ENCODE peak calls at places on chromosome 10, in four cellular contexts. R is neuronal stem cell, V is trophoblast cell, X is IMR-90. J is an unnamed sample.

GRCh38 chr10:96695366-96695765 is 24.9 kb downstream of the PIK3AP1 start:
- DNase-seq in R (no peak), V (no peak), X (peak; percentile 10), J (no peak)

GRCh38 chr10:102208311-102209035 is 17.6 kb upstream of the ELOVL3 start:
- DNase-seq in R (no peak), V (no peak), X (peak; percentile 52), J (no peak)

GRCh38 chr10:76270464-76270863 is 839.0 kb downstream of the LRMDA start:
- DNase-seq in R (no peak), V (no peak), X (no peak), J (no peak)

GRCh38 chr10:50497758-50498157 is 126.0 kb downstream of the SGMS1 start:
- DNase-seq in R (no peak), V (no peak), X (peak; percentile 86), J (no peak)

GRCh38 chr10:6912424-6912823 is 332.3 kb upstream of the PRKCQ start:
- DNase-seq in R (no peak), V (no peak), X (peak; percentile 15), J (no peak)

GRCh38 chr10:47372726-47373125 is 11.4 kb downstream of the ZNF488 start:
- DNase-seq in R (no peak), V (no peak), X (no peak), J (peak; percentile 15)

GRCh38 chr10:11045487-11045886 is 27.8 kb downstream of the CELF2 start:
- DNase-seq in R (no peak), V (no peak), X (no peak), J (no peak)

GRCh38 chr10:35854661-35855060 is 212.6 kb upstream of the FZD8 start:
- DNase-seq in R (no peak), V (no peak), X (peak; percentile 72), J (no peak)

GRCh38 chr10:28429573-28430216 is 103.2 kb upstream of the WAC start:
- DNase-seq in R (no peak), V (no peak), X (peak; percentile 3), J (no peak)

GRCh38 chr10:84118395-84119006 is 20.8 kb upstream of the GHITM start:
- DNase-seq in R (no peak), V (peak; percentile 7), X (no peak), J (no peak)

GRCh38 chr10:33333260-33334169 is 952 bp downstream of the NRP1 start:
- DNase-seq in R (peak; percentile 9), V (no peak), X (no peak), J (no peak)

GRCh38 chr10:121975295-121976086 is 474 bp upstream of the NSMCE4A start:
- DNase-seq in R (no peak), V (no peak), X (no peak), J (peak; percentile 83)

GRCh38 chr10:111677747-111678146 is 505.8 kb downstream of the GPAM start:
- DNase-seq in R (no peak), V (no peak), X (no peak), J (no peak)

GRCh38 chr10:72235544-72236279 is 19.6 kb upstream of the ASCC1 start:
- DNase-seq in R (no peak), V (no peak), X (no peak), J (no peak)

GRCh38 chr10:69403519-69403918 is 13.2 kb downstream of the TACR2 start:
- DNase-seq in R (no peak), V (no peak), X (peak; percentile 96), J (no peak)

GRCh38 chr10:91622601-91623000 is 10.3 kb downstream of the PPP1R3C start:
- DNase-seq in R (no peak), V (no peak), X (no peak), J (no peak)

GRCh38 chr10:101041252-101041761 is 10.3 kb downstream of the SFXN3 start:
- DNase-seq in R (no peak), V (peak; percentile 23), X (peak; percentile 88), J (peak; percentile 84)

GRCh38 chr10:1050145-1050544 is 1.2 kb upstream of the IDI1 start:
- DNase-seq in R (no peak), V (peak; percentile 45), X (peak; percentile 42), J (no peak)

GRCh38 chr10:96133135-96133534 is 3.0 kb downstream of the ZNF518A start:
- DNase-seq in R (no peak), V (no peak), X (peak; percentile 73), J (no peak)

GRCh38 chr10:97426776-97427570 is 982 bp downstream of the PGAM1 start:
- DNase-seq in R (no peak), V (peak; percentile 41), X (no peak), J (no peak)

GRCh38 chr10:36354633-36355032 is 712.5 kb upstream of the FZD8 start:
- DNase-seq in R (no peak), V (no peak), X (no peak), J (no peak)

GRCh38 chr10:35268323-35268722 is 68.0 kb upstream of the CCNY start:
- DNase-seq in R (no peak), V (no peak), X (no peak), J (no peak)

GRCh38 chr10:88048312-88048711 is 184.9 kb downstream of the PTEN start:
- DNase-seq in R (no peak), V (no peak), X (peak; percentile 76), J (no peak)

GRCh38 chr10:2214035-2214434 is 476.7 kb upstream of the ADARB2 start:
- DNase-seq in R (no peak), V (no peak), X (no peak), J (no peak)

GRCh38 chr10:86341361-86341811 is 25.2 kb downstream of the GRID1 start:
- DNase-seq in R (no peak), V (peak; percentile 13), X (no peak), J (no peak)

GRCh38 chr10:2921956-2922680 is 145.2 kb upstream of the PFKP start:
- DNase-seq in R (no peak), V (peak; percentile 19), X (peak; percentile 65), J (no peak)

GRCh38 chr10:58643029-58643428 is 130.4 kb downstream of the BICC1 start:
- DNase-seq in R (no peak), V (no peak), X (no peak), J (no peak)

GRCh38 chr10:22333167-22333566 is 12.1 kb upstream of the SPAG6 start:
- DNase-seq in R (peak; percentile 15), V (no peak), X (no peak), J (no peak)

GRCh38 chr10:101229275-101230184 is at the start of gene LBX1:
- DNase-seq in R (no peak), V (no peak), X (no peak), J (no peak)

GRCh38 chr10:78582540-78582939 is 486.2 kb upstream of the ZMIZ1 start:
- DNase-seq in R (no peak), V (no peak), X (no peak), J (no peak)

GRCh38 chr10:34156781-34157425 is 658.2 kb downstream of the PARD3 start:
- DNase-seq in R (no peak), V (no peak), X (peak; percentile 67), J (no peak)

GRCh38 chr10:30456262-30456661 is 22.3 kb downstream of the MAP3K8 start:
- DNase-seq in R (no peak), V (no peak), X (no peak), J (no peak)

GRCh38 chr10:624605-625334 is 64.7 kb downstream of the DIP2C start:
- DNase-seq in R (no peak), V (peak; percentile 93), X (peak; percentile 85), J (peak; percentile 83)

GRCh38 chr10:5402798-5403197 is 1.8 kb downstream of the TUBAL3 start:
- DNase-seq in R (no peak), V (no peak), X (no peak), J (no peak)
- H3K14ac ChIP-seq in R (no peak overlapping the region), V (no peak overlapping the region), X (no peak overlapping the region), J (no peak overlapping the region)

DNA sequence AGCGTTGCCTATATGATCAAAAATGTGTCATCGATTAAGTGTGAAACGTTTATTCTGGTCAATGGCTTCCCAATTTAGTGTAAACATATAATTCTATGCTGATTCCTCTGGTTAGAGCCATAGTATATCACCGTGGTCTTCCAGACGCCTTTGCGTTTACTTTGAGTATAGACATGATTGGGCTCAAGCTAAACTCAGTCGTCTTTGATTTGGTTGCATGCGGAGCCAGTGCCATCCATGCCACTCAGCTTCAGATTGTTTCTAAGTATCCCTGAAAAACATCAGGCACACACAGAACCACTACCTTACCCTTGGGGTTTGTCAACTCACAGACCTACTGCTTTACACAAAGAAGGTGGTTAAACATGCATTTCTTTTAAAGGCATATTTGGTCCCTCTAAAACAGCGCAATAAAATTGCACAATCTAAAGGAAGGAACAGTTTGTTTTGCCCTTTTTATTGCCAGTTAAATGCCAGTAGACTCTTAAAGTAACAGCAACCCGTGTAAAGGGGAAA is 273.6 kb upstream of the KLF6 start:
- DNase-seq in R (no peak), V (no peak), X (no peak), J (no peak)
- H3K14ac ChIP-seq in R (no peak overlapping the region), V (no peak overlapping the region), X (peak overlapping the region; percentile 70), J (no peak overlapping the region)

DNA sequence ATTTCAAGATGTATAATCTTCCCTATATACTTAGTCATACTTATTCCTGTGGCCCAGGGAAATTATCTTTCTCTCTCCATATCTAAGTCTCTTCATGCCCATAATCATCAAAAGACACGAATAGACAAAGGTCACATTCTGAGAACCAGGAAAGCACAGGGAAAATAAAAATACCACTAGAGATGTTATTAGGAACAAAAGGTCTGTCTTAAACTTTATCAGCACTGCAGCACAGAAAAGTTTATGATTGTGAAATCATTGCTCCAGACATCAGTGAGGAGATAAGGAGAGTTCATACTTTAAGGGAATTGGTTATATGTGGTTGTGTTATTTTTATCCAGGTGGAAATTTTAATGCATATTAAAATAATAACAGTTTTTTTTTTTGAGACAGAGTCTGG is 974.6 kb upstream of the CELF2 start:
- DNase-seq in R (no peak), V (no peak), X (no peak), J (no peak)
- H3K14ac ChIP-seq in R (no peak overlapping the region), V (no peak overlapping the region), X (no peak overlapping the region), J (no peak overlapping the region)

DNA sequence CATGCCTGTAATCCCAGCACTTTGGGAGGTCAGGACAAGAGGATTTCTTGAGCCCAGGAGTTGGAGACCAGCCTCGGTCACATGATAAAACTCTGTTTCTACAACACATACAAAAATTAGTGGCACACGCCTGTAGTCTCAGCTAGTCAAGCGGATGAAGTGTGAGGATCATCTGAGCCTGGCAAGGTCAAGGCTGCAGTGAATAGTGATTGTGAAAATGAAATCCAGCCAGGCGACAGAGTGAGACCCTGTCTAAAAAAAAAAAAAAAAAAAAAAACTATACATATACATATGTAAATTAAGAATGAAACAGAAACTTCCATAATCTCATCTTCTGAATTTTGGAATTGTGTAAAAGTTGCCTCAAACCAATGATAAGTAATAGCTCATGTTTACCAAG is 18.2 kb upstream of the FAM170B start:
- DNase-seq in R (no peak), V (no peak), X (no peak), J (no peak)
- H3K14ac ChIP-seq in R (no peak overlapping the region), V (no peak overlapping the region), X (no peak overlapping the region), J (no peak overlapping the region)

J was measured in H9.